ENCODE peak calls at places on chromosome 9, in eight cellular contexts. One of them, this sample, is unnamed. For H3K36me3, the result is how much of the 10 kb centered on the place peaks cover.

GRCh38 chr9:120538339-120538738 is 41.6 kb downstream of the CDK5RAP2 start:
- DNase-seq in GM23338: no peak
- DNase-seq in fibroblast of lung: no peak
- DNase-seq in neural progenitor cell: no peak
- DNase-seq in left ventricle myocardium inferior: no peak
- DNase-seq in psoas muscle: no peak
- DNase-seq in right lobe of liver: peak
- DNase-seq in IMR-90: peak
- DNase-seq in this sample: no peak

GRCh38 chr9:83342731-83343130 is 195.5 kb downstream of the FRMD3 start:
- DNase-seq in GM23338: no peak
- DNase-seq in fibroblast of lung: no peak
- DNase-seq in neural progenitor cell: no peak
- DNase-seq in left ventricle myocardium inferior: no peak
- DNase-seq in psoas muscle: no peak
- DNase-seq in right lobe of liver: no peak
- DNase-seq in IMR-90: no peak
- DNase-seq in this sample: no peak

GRCh38 chr9:7479300-7479699 is 320.3 kb downstream of the DMAC1 start:
- DNase-seq in GM23338: peak
- DNase-seq in fibroblast of lung: peak
- DNase-seq in neural progenitor cell: no peak
- DNase-seq in left ventricle myocardium inferior: no peak
- DNase-seq in psoas muscle: no peak
- DNase-seq in right lobe of liver: no peak
- DNase-seq in IMR-90: peak
- DNase-seq in this sample: no peak

GRCh38 chr9:114205171-114206015 is 50.1 kb downstream of the COL27A1 start:
- DNase-seq in GM23338: no peak
- DNase-seq in fibroblast of lung: no peak
- DNase-seq in neural progenitor cell: no peak
- DNase-seq in left ventricle myocardium inferior: no peak
- DNase-seq in psoas muscle: peak
- DNase-seq in right lobe of liver: no peak
- DNase-seq in IMR-90: no peak
- DNase-seq in this sample: no peak

GRCh38 chr9:76161546-76161945 is 232.7 kb downstream of the RFK start:
- DNase-seq in GM23338: peak
- DNase-seq in fibroblast of lung: peak
- DNase-seq in neural progenitor cell: no peak
- DNase-seq in left ventricle myocardium inferior: no peak
- DNase-seq in psoas muscle: peak
- DNase-seq in right lobe of liver: no peak
- DNase-seq in IMR-90: peak
- DNase-seq in this sample: no peak

GRCh38 chr9:16679327-16679821 is 191.1 kb downstream of the BNC2 start:
- DNase-seq in GM23338: peak
- DNase-seq in fibroblast of lung: no peak
- DNase-seq in neural progenitor cell: no peak
- DNase-seq in left ventricle myocardium inferior: no peak
- DNase-seq in psoas muscle: no peak
- DNase-seq in right lobe of liver: no peak
- DNase-seq in IMR-90: peak
- DNase-seq in this sample: no peak

GRCh38 chr9:80874276-80874675 is 815.1 kb downstream of the TLE1 start:
- DNase-seq in GM23338: no peak
- DNase-seq in fibroblast of lung: peak
- DNase-seq in neural progenitor cell: no peak
- DNase-seq in left ventricle myocardium inferior: no peak
- DNase-seq in psoas muscle: no peak
- DNase-seq in right lobe of liver: no peak
- DNase-seq in IMR-90: peak
- DNase-seq in this sample: no peak

GRCh38 chr9:6557883-6558282 is 87.6 kb downstream of the GLDC start:
- DNase-seq in GM23338: peak
- DNase-seq in fibroblast of lung: no peak
- DNase-seq in neural progenitor cell: peak
- DNase-seq in left ventricle myocardium inferior: no peak
- DNase-seq in psoas muscle: no peak
- DNase-seq in right lobe of liver: no peak
- DNase-seq in IMR-90: no peak
- DNase-seq in this sample: no peak

GRCh38 chr9:99905833-99906402 is 536 bp upstream of the STX17 start:
- DNase-seq in GM23338: no peak
- DNase-seq in fibroblast of lung: no peak
- DNase-seq in neural progenitor cell: no peak
- DNase-seq in left ventricle myocardium inferior: no peak
- DNase-seq in psoas muscle: no peak
- DNase-seq in right lobe of liver: no peak
- DNase-seq in IMR-90: peak
- DNase-seq in this sample: no peak

GRCh38 chr9:36092509-36093215 is 43.9 kb upstream of the GLIPR2 start:
- DNase-seq in GM23338: peak
- DNase-seq in fibroblast of lung: no peak
- DNase-seq in neural progenitor cell: no peak
- DNase-seq in left ventricle myocardium inferior: no peak
- DNase-seq in psoas muscle: no peak
- DNase-seq in right lobe of liver: no peak
- DNase-seq in IMR-90: no peak
- DNase-seq in this sample: peak

GRCh38 chr9:137222190-137223077 is at the start of gene RNF208:
- DNase-seq in GM23338: peak
- DNase-seq in fibroblast of lung: no peak
- DNase-seq in neural progenitor cell: peak
- DNase-seq in left ventricle myocardium inferior: no peak
- DNase-seq in psoas muscle: no peak
- DNase-seq in right lobe of liver: no peak
- DNase-seq in IMR-90: no peak
- DNase-seq in this sample: no peak

GRCh38 chr9:131875828-131876485 is 136.1 kb upstream of the RAPGEF1 start:
- DNase-seq in GM23338: no peak
- DNase-seq in fibroblast of lung: peak
- DNase-seq in neural progenitor cell: no peak
- DNase-seq in left ventricle myocardium inferior: no peak
- DNase-seq in psoas muscle: no peak
- DNase-seq in right lobe of liver: no peak
- DNase-seq in IMR-90: peak
- DNase-seq in this sample: no peak

GRCh38 chr9:120868339-120868675 is 8.7 kb downstream of the PHF19 start:
- DNase-seq in GM23338: no peak
- DNase-seq in fibroblast of lung: peak
- DNase-seq in neural progenitor cell: no peak
- DNase-seq in left ventricle myocardium inferior: no peak
- DNase-seq in psoas muscle: no peak
- DNase-seq in right lobe of liver: no peak
- DNase-seq in IMR-90: peak
- DNase-seq in this sample: no peak

GRCh38 chr9:12774861-12775367 is at the start of gene LURAP1L:
- DNase-seq in GM23338: peak
- DNase-seq in fibroblast of lung: peak
- DNase-seq in neural progenitor cell: peak
- DNase-seq in left ventricle myocardium inferior: peak
- DNase-seq in psoas muscle: no peak
- DNase-seq in right lobe of liver: peak
- DNase-seq in IMR-90: peak
- DNase-seq in this sample: no peak

GRCh38 chr9:10008101-10008799 is 604.6 kb downstream of the PTPRD start:
- DNase-seq in GM23338: peak
- DNase-seq in fibroblast of lung: no peak
- DNase-seq in neural progenitor cell: peak
- DNase-seq in left ventricle myocardium inferior: no peak
- DNase-seq in psoas muscle: no peak
- DNase-seq in right lobe of liver: no peak
- DNase-seq in IMR-90: no peak
- DNase-seq in this sample: no peak

GRCh38 chr9:36895744-36896260 is 138.3 kb downstream of the PAX5 start:
- DNase-seq in GM23338: no peak
- DNase-seq in fibroblast of lung: no peak
- DNase-seq in neural progenitor cell: no peak
- DNase-seq in left ventricle myocardium inferior: no peak
- DNase-seq in psoas muscle: no peak
- DNase-seq in right lobe of liver: peak
- DNase-seq in IMR-90: no peak
- DNase-seq in this sample: no peak

GRCh38 chr9:128034821-128035764 is 32.0 kb downstream of the NAIF1 start:
- DNase-seq in GM23338: peak
- DNase-seq in fibroblast of lung: peak
- DNase-seq in neural progenitor cell: peak
- DNase-seq in left ventricle myocardium inferior: peak
- DNase-seq in psoas muscle: peak
- DNase-seq in right lobe of liver: peak
- DNase-seq in IMR-90: peak
- DNase-seq in this sample: peak

GRCh38 chr9:21002040-21002439 is 29.4 kb downstream of the HACD4 start:
- DNase-seq in GM23338: no peak
- DNase-seq in fibroblast of lung: no peak
- DNase-seq in neural progenitor cell: no peak
- DNase-seq in left ventricle myocardium inferior: no peak
- DNase-seq in psoas muscle: no peak
- DNase-seq in right lobe of liver: no peak
- DNase-seq in IMR-90: no peak
- DNase-seq in this sample: no peak

GRCh38 chr9:27125936-27126335 is 16.9 kb downstream of the TEK start:
- DNase-seq in GM23338: no peak
- DNase-seq in fibroblast of lung: peak
- DNase-seq in neural progenitor cell: no peak
- DNase-seq in left ventricle myocardium inferior: no peak
- DNase-seq in psoas muscle: no peak
- DNase-seq in right lobe of liver: no peak
- DNase-seq in IMR-90: peak
- DNase-seq in this sample: no peak

GRCh38 chr9:70477146-70477745 is 62.8 kb upstream of the KLF9 start:
- DNase-seq in GM23338: no peak
- DNase-seq in fibroblast of lung: peak
- DNase-seq in neural progenitor cell: no peak
- DNase-seq in left ventricle myocardium inferior: no peak
- DNase-seq in psoas muscle: no peak
- DNase-seq in right lobe of liver: no peak
- DNase-seq in IMR-90: peak
- DNase-seq in this sample: no peak

GRCh38 chr9:121274851-121275250 is 6.9 kb downstream of the GSN start:
- DNase-seq in GM23338: no peak
- DNase-seq in fibroblast of lung: no peak
- DNase-seq in neural progenitor cell: no peak
- DNase-seq in left ventricle myocardium inferior: no peak
- DNase-seq in psoas muscle: no peak
- DNase-seq in right lobe of liver: no peak
- DNase-seq in IMR-90: no peak
- DNase-seq in this sample: no peak

GRCh38 chr9:16138961-16139441 is 586.2 kb downstream of the CCDC171 start:
- DNase-seq in GM23338: no peak
- DNase-seq in fibroblast of lung: peak
- DNase-seq in neural progenitor cell: no peak
- DNase-seq in left ventricle myocardium inferior: peak
- DNase-seq in psoas muscle: peak
- DNase-seq in right lobe of liver: no peak
- DNase-seq in IMR-90: peak
- DNase-seq in this sample: no peak

GRCh38 chr9:128946945-128947422 is 419 bp downstream of the DOLK start:
- DNase-seq in GM23338: peak
- DNase-seq in fibroblast of lung: peak
- DNase-seq in neural progenitor cell: no peak
- DNase-seq in left ventricle myocardium inferior: no peak
- DNase-seq in psoas muscle: peak
- DNase-seq in right lobe of liver: peak
- DNase-seq in IMR-90: peak
- DNase-seq in this sample: no peak

GRCh38 chr9:112677040-112677439 is 40.9 kb downstream of the INIP start:
- DNase-seq in GM23338: no peak
- DNase-seq in fibroblast of lung: no peak
- DNase-seq in neural progenitor cell: no peak
- DNase-seq in left ventricle myocardium inferior: no peak
- DNase-seq in psoas muscle: no peak
- DNase-seq in right lobe of liver: no peak
- DNase-seq in IMR-90: no peak
- DNase-seq in this sample: no peak
- H3K36me3 ChIP-seq in GM23338: under half
- H3K36me3 ChIP-seq in fibroblast of lung: under half
- H3K36me3 ChIP-seq in neural progenitor cell: under half
- H3K36me3 ChIP-seq in left ventricle myocardium inferior: under half
- H3K36me3 ChIP-seq in psoas muscle: under half
- H3K36me3 ChIP-seq in right lobe of liver: under half
- H3K36me3 ChIP-seq in IMR-90: under half
- H3K36me3 ChIP-seq in this sample: under half

DNA sequence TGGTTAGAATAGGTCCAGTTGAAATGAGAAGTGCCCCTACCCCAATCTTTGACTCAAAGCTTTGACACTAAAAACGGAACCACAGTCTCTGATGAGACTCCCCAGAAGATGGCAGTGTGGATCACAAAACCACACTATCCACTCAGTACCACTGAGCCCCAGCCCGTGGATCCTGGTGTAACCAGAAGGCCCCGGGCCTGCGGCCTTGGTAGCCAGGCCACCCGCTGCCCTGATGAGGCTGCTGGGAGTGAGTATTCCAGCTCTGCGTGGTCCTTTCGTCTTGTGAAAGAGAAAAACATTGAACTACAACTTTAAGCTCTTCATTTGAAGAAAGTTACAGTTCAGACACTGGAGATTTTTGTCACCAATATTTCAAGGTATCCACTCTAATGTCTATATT is 42.2 kb upstream of the FBP1 start:
- DNase-seq in GM23338: peak
- DNase-seq in fibroblast of lung: peak
- DNase-seq in neural progenitor cell: peak
- DNase-seq in left ventricle myocardium inferior: peak
- DNase-seq in psoas muscle: peak
- DNase-seq in right lobe of liver: peak
- DNase-seq in IMR-90: peak
- DNase-seq in this sample: peak
- TF ChIP-seq CTCF in GM23338: peak
- TF ChIP-seq CTCF in fibroblast of lung: peak
- TF ChIP-seq CTCF in neural progenitor cell: peak
- TF ChIP-seq CTCF in left ventricle myocardium inferior: peak
- TF ChIP-seq CTCF in psoas muscle: peak
- TF ChIP-seq CTCF in right lobe of liver: peak
- TF ChIP-seq CTCF in IMR-90: peak
- TF ChIP-seq CTCF in this sample: peak

DNA sequence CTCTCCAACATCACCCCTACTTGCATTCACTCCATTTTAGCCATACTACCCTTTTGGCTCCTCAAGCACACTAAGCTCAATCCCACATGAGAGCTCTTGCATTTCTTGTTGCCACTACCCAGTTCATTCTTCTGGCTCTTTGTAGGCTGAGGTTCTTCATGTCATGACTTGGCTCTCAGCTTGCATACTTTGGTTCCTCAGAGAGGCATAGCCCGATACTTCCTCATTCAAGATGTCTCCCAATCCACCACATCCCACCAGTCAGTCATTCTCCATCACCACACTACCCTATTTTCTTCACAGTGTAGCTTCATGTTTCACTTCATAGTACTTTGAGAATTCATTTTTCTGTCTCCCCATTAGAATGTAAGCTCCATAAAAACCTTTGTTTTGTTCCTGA is 116.7 kb downstream of the NR6A1 start:
- DNase-seq in GM23338: no peak
- DNase-seq in fibroblast of lung: no peak
- DNase-seq in neural progenitor cell: no peak
- DNase-seq in left ventricle myocardium inferior: no peak
- DNase-seq in psoas muscle: no peak
- DNase-seq in right lobe of liver: no peak
- DNase-seq in IMR-90: no peak
- DNase-seq in this sample: no peak
- H3K4me3 ChIP-seq in GM23338: no peak
- H3K4me3 ChIP-seq in fibroblast of lung: no peak
- H3K4me3 ChIP-seq in neural progenitor cell: no peak
- H3K4me3 ChIP-seq in left ventricle myocardium inferior: no peak
- H3K4me3 ChIP-seq in psoas muscle: no peak
- H3K4me3 ChIP-seq in right lobe of liver: no peak
- H3K4me3 ChIP-seq in IMR-90: no peak
- H3K4me3 ChIP-seq in this sample: no peak

GRCh38 chr9:33921967-33922895 is 105.3 kb downstream of the UBE2R2 start:
- DNase-seq in GM23338: peak
- DNase-seq in fibroblast of lung: peak
- DNase-seq in neural progenitor cell: peak
- DNase-seq in left ventricle myocardium inferior: no peak
- DNase-seq in psoas muscle: no peak
- DNase-seq in right lobe of liver: no peak
- DNase-seq in IMR-90: no peak
- DNase-seq in this sample: no peak
- H3K36me3 ChIP-seq in GM23338: under half
- H3K36me3 ChIP-seq in fibroblast of lung: under half
- H3K36me3 ChIP-seq in neural progenitor cell: under half
- H3K36me3 ChIP-seq in left ventricle myocardium inferior: half or more
- H3K36me3 ChIP-seq in psoas muscle: half or more
- H3K36me3 ChIP-seq in right lobe of liver: under half
- H3K36me3 ChIP-seq in IMR-90: half or more
- H3K36me3 ChIP-seq in this sample: half or more

This sample was measured in GM06990.